ENCODE peak calls at places on chromosomes 11 and 22, in nine cellular contexts. K, U, R, I, W, Q, J, S and E are unnamed samples. For H3K4me1, the result is how much of the 10 kb centered on the place peaks cover.

GRCh38 chr22:39943941-39944624 is 16.1 kb upstream of the TMA7B start:
- DNase-seq in W (no peak), Q (no peak), I (no peak), R (no peak), K (no peak), U (no peak), S (no peak), J (no peak), E (no peak)

GRCh38 chr11:68337399-68337835 is 25.0 kb downstream of the LRP5 start:
- DNase-seq in W (no peak), S (peak), U (no peak), J (no peak), I (no peak), R (no peak), K (no peak), Q (no peak), E (no peak)

GRCh38 chr22:35777335-35777975 is 59.8 kb downstream of the APOL5 start:
- DNase-seq in S (peak), Q (no peak), I (no peak), U (no peak), J (no peak), W (peak), R (no peak), K (no peak), E (no peak)

GRCh38 chr22:22745225-22746060 is 101.0 kb downstream of the GGTLC2 start:
- DNase-seq in S (no peak), W (no peak), R (peak), J (no peak), U (no peak), I (no peak), Q (no peak), K (peak), E (peak)

GRCh38 chr11:108871152-108871551 is 206.3 kb downstream of the DDX10 start:
- DNase-seq in S (peak), I (no peak), U (peak), K (no peak), J (no peak), Q (no peak), W (peak), R (peak), E (peak)

GRCh38 chr22:50007057-50007511 is 5.5 kb downstream of the IL17REL start:
- DNase-seq in I (no peak), J (no peak), W (no peak), K (no peak), Q (no peak), U (no peak), R (no peak), S (no peak), E (no peak)

GRCh38 chr11:69930081-69931059 is 111.2 kb upstream of the FGF3 start:
- DNase-seq in U (no peak), W (no peak), Q (no peak), R (no peak), K (no peak), J (peak), I (peak), S (no peak), E (no peak)

GRCh38 chr22:39931271-39931670 is 28.9 kb upstream of the TMA7B start:
- DNase-seq in R (no peak), K (no peak), W (no peak), I (no peak), Q (no peak), S (no peak), U (no peak), J (no peak), E (no peak)

DNA sequence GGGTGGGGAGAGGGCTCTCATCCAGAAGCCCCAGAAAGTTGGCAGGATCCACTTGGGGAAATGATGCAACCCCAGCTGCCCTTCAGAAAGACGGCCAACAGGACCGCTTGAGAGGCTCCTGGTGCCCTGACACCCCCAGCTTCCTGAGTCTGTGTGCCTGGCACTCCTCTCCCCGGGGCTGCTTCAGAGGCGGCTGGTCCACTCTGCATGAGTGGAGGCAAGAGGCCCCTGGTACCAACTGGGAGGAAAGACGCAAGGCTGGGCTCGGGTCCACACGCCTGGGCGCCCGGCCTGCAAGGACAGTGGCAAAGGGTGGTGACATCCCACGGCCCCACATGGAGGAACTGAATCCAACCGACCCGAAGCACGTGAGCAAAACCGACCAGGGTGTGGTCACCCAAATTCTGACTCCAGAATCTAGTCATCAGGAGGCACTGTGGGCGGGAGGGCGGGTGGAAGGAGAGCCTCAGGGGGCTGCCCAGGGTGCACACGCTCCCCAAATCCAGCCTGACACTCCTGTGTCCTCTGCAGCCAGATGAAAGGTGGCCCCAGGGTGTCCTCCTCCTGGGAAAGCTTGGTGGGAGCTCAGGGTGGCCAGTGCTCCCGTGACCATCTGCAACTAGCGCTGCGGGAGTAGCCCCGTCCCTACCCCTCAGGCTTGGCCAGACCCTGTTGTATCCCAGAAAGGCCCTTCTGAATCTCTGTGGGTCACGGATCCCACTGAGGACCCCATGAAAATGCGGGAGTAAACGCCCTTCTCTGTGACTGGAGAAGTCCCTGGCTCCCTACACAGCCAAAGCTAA is 3.7 kb downstream of the RNH1 start:
- DNase-seq in W (no peak), U (no peak), R (peak), I (peak), J (no peak), S (no peak), K (peak), Q (peak), E (no peak)
- H3K4me1 ChIP-seq in W (under half), U (under half), R (under half), I (under half), J (under half), S (under half), K (under half), Q (under half), E (under half)

DNA sequence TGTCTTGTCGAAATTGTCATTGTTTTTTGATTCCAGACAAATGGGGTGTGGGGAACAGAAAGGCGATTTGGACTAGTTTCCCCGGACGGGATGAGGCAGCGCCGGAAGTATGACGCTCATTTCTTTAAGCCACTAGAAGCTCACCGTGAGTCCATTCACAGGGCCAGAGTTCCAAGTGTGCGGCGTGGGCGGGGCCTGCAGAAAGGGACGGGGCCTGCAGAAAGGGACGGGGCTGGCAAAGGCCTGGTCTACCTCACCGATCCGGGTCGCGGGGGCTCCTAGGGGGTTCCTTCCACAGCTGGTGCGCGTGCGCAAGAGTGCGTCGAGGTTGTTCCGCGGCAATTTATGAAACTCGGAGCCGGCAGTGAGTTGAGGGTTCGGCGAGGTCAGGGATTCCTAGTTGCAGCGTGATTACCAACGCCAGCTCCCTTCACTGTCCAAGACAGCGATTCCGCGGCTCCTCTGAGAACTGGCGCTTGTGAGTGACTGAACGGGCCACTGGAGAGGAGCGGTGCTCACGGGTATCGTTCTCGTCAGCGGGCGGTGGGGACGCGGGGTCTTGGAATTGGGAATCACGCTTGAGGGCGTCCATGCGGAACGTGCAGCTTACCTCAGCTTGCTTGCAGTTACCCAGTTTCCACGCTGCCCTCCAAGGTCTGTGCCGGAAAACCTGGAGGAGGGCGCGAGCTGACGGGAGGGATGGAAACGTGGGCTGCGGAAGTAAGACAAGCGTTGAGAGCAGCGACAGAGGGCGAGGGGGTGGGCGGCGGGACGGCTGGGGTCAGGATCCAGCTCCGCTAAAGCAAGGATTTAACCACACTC is at the start of gene ZNF215:
- DNase-seq in Q (peak), W (peak), R (peak), I (peak), S (peak), J (peak), U (peak), K (peak), E (peak)
- TF ChIP-seq CTCF in Q (no peak), W (no peak), R (no peak), I (no peak), S (no peak), J (no peak), U (no peak), K (no peak), E (no peak)

DNA sequence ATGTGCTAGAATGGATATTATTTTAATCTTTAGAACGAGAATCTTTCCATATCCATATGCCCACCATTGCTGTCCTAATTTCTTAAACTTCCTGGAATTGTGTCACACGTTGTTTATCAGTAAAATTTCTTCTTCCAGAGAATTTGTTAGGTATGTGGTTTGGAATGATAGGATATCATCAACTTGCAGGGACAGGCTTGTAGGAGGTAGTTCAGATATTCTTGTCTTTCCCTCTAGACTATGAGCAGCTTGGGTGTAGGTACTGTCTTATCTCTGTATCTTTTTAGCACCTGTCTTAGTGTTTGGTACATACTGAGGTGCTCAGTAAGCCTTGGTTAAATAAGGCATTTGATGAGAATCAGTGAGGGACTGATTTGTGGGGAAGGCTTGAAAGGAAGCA is 3.4 kb downstream of the CTNND1 start:
- DNase-seq in I (no peak), U (no peak), K (no peak), S (no peak), R (no peak), W (no peak), Q (no peak), J (no peak), E (no peak)
- H3K4me1 ChIP-seq in I (half or more), U (under half), K (under half), S (under half), R (half or more), W (under half), Q (half or more), J (under half), E (under half)

GRCh38 chr11:5597953-5598352 is 1.5 kb downstream of the TRIM6 start:
- DNase-seq in S (no peak), U (no peak), Q (no peak), J (no peak), I (no peak), W (no peak), K (no peak), R (no peak), E (no peak)
- TF ChIP-seq CTCF in S (no peak), U (no peak), Q (no peak), J (no peak), I (no peak), W (no peak), K (no peak), R (no peak), E (no peak)

GRCh38 chr22:41043727-41044126 is 48.7 kb upstream of the EP300 start:
- DNase-seq in W (no peak), I (no peak), S (no peak), U (no peak), J (no peak), Q (no peak), K (no peak), R (no peak), E (no peak)
- H3K4me1 ChIP-seq in W (under half), I (under half), S (under half), U (under half), J (under half), Q (under half), K (under half), R (under half), E (under half)